ENCODE peak calls at places on chromosomes 5 and 9, in nine cellular contexts. One of them, this sample, is unnamed.

GRCh38 chr5:132961887-132962286 is 1.5 kb downstream of the AFF4 start:
- DNase-seq in astrocyte of the cerebellum: peak
- DNase-seq in GM12891: no peak
- DNase-seq in NCI-H2081: no peak
- DNase-seq in cardiac septum: no peak
- DNase-seq in K562: peak
- DNase-seq in HFF-Myc: no peak
- DNase-seq in glutamatergic neuron: no peak
- DNase-seq in GM13977: no peak
- DNase-seq in this sample: no peak

GRCh38 chr5:69074664-69075521 is 18.9 kb upstream of the SLC30A5 start:
- DNase-seq in NCI-H2081: no peak
- DNase-seq in K562: no peak
- DNase-seq in cardiac septum: no peak
- DNase-seq in HFF-Myc: no peak
- DNase-seq in GM13977: no peak
- DNase-seq in astrocyte of the cerebellum: no peak
- DNase-seq in GM12891: no peak
- DNase-seq in glutamatergic neuron: no peak
- DNase-seq in this sample: no peak

GRCh38 chr5:177362871-177363507 is 5.3 kb downstream of the RGS14 start:
- DNase-seq in NCI-H2081: peak
- DNase-seq in cardiac septum: peak
- DNase-seq in K562: peak
- DNase-seq in GM12891: peak
- DNase-seq in glutamatergic neuron: peak
- DNase-seq in astrocyte of the cerebellum: no peak
- DNase-seq in HFF-Myc: peak
- DNase-seq in GM13977: peak
- DNase-seq in this sample: peak

GRCh38 chr5:108727154-108727638 is 20.5 kb upstream of the FER start:
- DNase-seq in HFF-Myc: peak
- DNase-seq in GM13977: peak
- DNase-seq in GM12891: no peak
- DNase-seq in glutamatergic neuron: peak
- DNase-seq in cardiac septum: no peak
- DNase-seq in K562: peak
- DNase-seq in NCI-H2081: peak
- DNase-seq in astrocyte of the cerebellum: no peak
- DNase-seq in this sample: no peak

GRCh38 chr9:93675336-93676150 is 99.2 kb downstream of the PHF2 start:
- DNase-seq in GM12891: no peak
- DNase-seq in NCI-H2081: no peak
- DNase-seq in GM13977: no peak
- DNase-seq in K562: no peak
- DNase-seq in glutamatergic neuron: peak
- DNase-seq in astrocyte of the cerebellum: no peak
- DNase-seq in HFF-Myc: no peak
- DNase-seq in cardiac septum: peak
- DNase-seq in this sample: no peak

GRCh38 chr5:91384671-91385430 is 1.7 kb upstream of the ARRDC3 start:
- DNase-seq in GM12891: peak
- DNase-seq in cardiac septum: no peak
- DNase-seq in GM13977: peak
- DNase-seq in HFF-Myc: peak
- DNase-seq in glutamatergic neuron: no peak
- DNase-seq in K562: peak
- DNase-seq in astrocyte of the cerebellum: peak
- DNase-seq in NCI-H2081: peak
- DNase-seq in this sample: peak

GRCh38 chr9:91033802-91034201 is 232.2 kb downstream of the SYK start:
- DNase-seq in GM13977: peak
- DNase-seq in astrocyte of the cerebellum: no peak
- DNase-seq in cardiac septum: no peak
- DNase-seq in HFF-Myc: no peak
- DNase-seq in NCI-H2081: no peak
- DNase-seq in K562: peak
- DNase-seq in glutamatergic neuron: no peak
- DNase-seq in GM12891: no peak
- DNase-seq in this sample: no peak

GRCh38 chr9:120733190-120733589 is 18.9 kb upstream of the MEGF9 start:
- DNase-seq in NCI-H2081: no peak
- DNase-seq in astrocyte of the cerebellum: no peak
- DNase-seq in cardiac septum: peak
- DNase-seq in GM12891: no peak
- DNase-seq in K562: no peak
- DNase-seq in GM13977: no peak
- DNase-seq in glutamatergic neuron: no peak
- DNase-seq in HFF-Myc: no peak
- DNase-seq in this sample: no peak

GRCh38 chr5:151707566-151707965 is 20.9 kb upstream of the SPARC start:
- DNase-seq in GM12891: no peak
- DNase-seq in HFF-Myc: no peak
- DNase-seq in GM13977: no peak
- DNase-seq in K562: no peak
- DNase-seq in NCI-H2081: no peak
- DNase-seq in glutamatergic neuron: peak
- DNase-seq in astrocyte of the cerebellum: no peak
- DNase-seq in cardiac septum: no peak
- DNase-seq in this sample: no peak